ENCODE peak calls at places on chromosome 5, in six cellular contexts. S is activated T-helper 1 cell treated with Interleukin-2 at 50 U/mL for 16 hours; E is EH; C is Daoy; G is stimulated activated CD4-positive, alpha-beta T cell treated with anti-CD3 and anti-CD28 coated beads, Interleukin-4, amount 100 ng/mL, for 4 hours; H is neural crest cell. T is an unnamed sample.

GRCh38 chr5:137595680-137596079 is 96.6 kb upstream of the SPOCK1 start:
- DNase-seq in S (no peak), E (no peak), C (no peak), G (no peak), H (no peak), T (no peak)

GRCh38 chr5:173329370-173330150 is 1.3 kb upstream of the STC2 start:
- DNase-seq in S (no peak), E (peak; percentile 76), C (peak; percentile 45), G (peak; percentile 25), H (peak; percentile 23), T (peak; percentile 82)

GRCh38 chr5:151068189-151068570 is 12.7 kb downstream of the TNIP1 start:
- DNase-seq in S (no peak), E (no peak), C (no peak), G (no peak), H (no peak), T (no peak)

GRCh38 chr5:181191526-181192336 is 13.3 kb downstream of the TRIM7 start:
- DNase-seq in S (peak; percentile 94), E (peak; percentile 97), C (peak; percentile 98), G (peak; percentile 93), H (peak; percentile 97), T (peak; percentile 96)

GRCh38 chr5:1868886-1869285 is 13.8 kb downstream of the IRX4 start:
- DNase-seq in S (no peak), E (no peak), C (no peak), G (no peak), H (no peak), T (no peak)

GRCh38 chr5:80867233-80867632 is 92.9 kb upstream of the RASGRF2 start:
- DNase-seq in S (no peak), E (peak; percentile 66), C (no peak), G (no peak), H (no peak), T (no peak)

GRCh38 chr5:167837127-167837526 is 454.3 kb upstream of the WWC1 start:
- DNase-seq in S (no peak), E (no peak), C (no peak), G (no peak), H (no peak), T (no peak)

GRCh38 chr5:14444161-14444560 is 137.4 kb upstream of the OTULINL start:
- DNase-seq in S (no peak), E (no peak), C (no peak), G (no peak), H (no peak), T (no peak)

GRCh38 chr5:54415896-54416640 is 39.4 kb upstream of the HSPB3 start:
- DNase-seq in S (no peak), E (peak; percentile 78), C (peak; percentile 4), G (no peak), H (no peak), T (peak; percentile 77)

GRCh38 chr5:149267241-149267973 is 4.3 kb upstream of the AFAP1L1 start:
- DNase-seq in S (no peak), E (peak; percentile 25), C (peak; percentile 37), G (no peak), H (peak; percentile 25), T (peak; percentile 94)

T was measured in PC-3.